ENCODE peak calls at places on chromosomes 3 and 15, in ten cellular contexts. W, P, X, Y, O, V, R, I, C and L are unnamed samples.

GRCh38 chr3:56693750-56694149 is 10.7 kb upstream of the TASOR start:
- DNase-seq in W (no peak), P (no peak), X (no peak), Y (no peak), O (no peak), V (no peak), R (no peak), I (no peak), C (peak), L (no peak)

GRCh38 chr3:24963762-24964625 is 464.1 kb upstream of the RARB start:
- DNase-seq in W (no peak), P (no peak), X (no peak), Y (no peak), O (no peak), V (no peak), R (no peak), I (peak), C (peak), L (no peak)

GRCh38 chr3:73056365-73057150 is 4.9 kb upstream of the EBLN2 start:
- DNase-seq in W (no peak), P (no peak), X (no peak), Y (no peak), O (no peak), V (no peak), R (no peak), I (peak), C (peak), L (no peak)

GRCh38 chr3:10400749-10401495 is 80.0 kb upstream of the SEC13 start:
- DNase-seq in W (no peak), P (no peak), X (no peak), Y (no peak), O (no peak), V (no peak), R (no peak), I (no peak), C (no peak), L (no peak)

GRCh38 chr15:69719527-69719926 is 266.9 kb downstream of the RPLP1 start:
- DNase-seq in W (no peak), P (no peak), X (peak), Y (peak), O (no peak), V (peak), R (peak), I (no peak), C (peak), L (peak)

GRCh38 chr15:101442272-101442671 is 47.2 kb downstream of the PCSK6 start:
- DNase-seq in W (no peak), P (no peak), X (no peak), Y (no peak), O (no peak), V (no peak), R (no peak), I (no peak), C (no peak), L (no peak)

GRCh38 chr3:177451940-177452484 is 254.7 kb upstream of the TBL1XR1 start:
- DNase-seq in W (no peak), P (no peak), X (no peak), Y (no peak), O (no peak), V (no peak), R (no peak), I (peak), C (no peak), L (no peak)

GRCh38 chr3:11140054-11140712 is 14.1 kb upstream of the HRH1 start:
- DNase-seq in W (no peak), P (no peak), X (no peak), Y (peak), O (no peak), V (no peak), R (no peak), I (peak), C (no peak), L (no peak)

GRCh38 chr3:14795996-14796395 is 22.8 kb upstream of the FGD5 start:
- DNase-seq in W (no peak), P (no peak), X (no peak), Y (no peak), O (peak), V (no peak), R (no peak), I (no peak), C (no peak), L (no peak)

GRCh38 chr3:127478922-127479321 is 111.6 kb downstream of the TPRA1 start:
- DNase-seq in W (no peak), P (no peak), X (no peak), Y (no peak), O (peak), V (no peak), R (no peak), I (no peak), C (no peak), L (no peak)